ENCODE peak calls at places on chromosomes 3 and 15, in four cellular contexts. M is HCT116, Q is sigmoid colon, K is GM12892. Y is an unnamed sample.

GRCh38 chr3:86180696-86181095 is 810.3 kb downstream of the VGLL3 start:
- DNase-seq in M (no peak), Q (no peak), K (no peak), Y (no peak)

GRCh38 chr15:35925634-35926380 is 379.8 kb upstream of the DPH6 start:
- DNase-seq in M (peak), Q (no peak), K (no peak), Y (no peak)

GRCh38 chr3:112000971-112001370 is 2.2 kb downstream of the TAGLN3 start:
- DNase-seq in M (no peak), Q (no peak), K (no peak), Y (peak)

GRCh38 chr3:31170932-31171670 is 276.6 kb upstream of the GADL1 start:
- DNase-seq in M (no peak), Q (no peak), K (no peak), Y (no peak)

GRCh38 chr15:95687686-95688085 is 642.8 kb upstream of the NR2F2 start:
- DNase-seq in M (no peak), Q (no peak), K (no peak), Y (no peak)

GRCh38 chr15:22811640-22812039 is 25.2 kb downstream of the NIPA1 start:
- DNase-seq in M (no peak), Q (no peak), K (no peak), Y (no peak)

GRCh38 chr3:189139631-189140030 is 32.1 kb upstream of the TPRG1 start:
- DNase-seq in M (no peak), Q (no peak), K (no peak), Y (no peak)

GRCh38 chr3:189967254-189967865 is 153.3 kb downstream of the P3H2 start:
- DNase-seq in M (peak), Q (no peak), K (no peak), Y (no peak)

GRCh38 chr3:54122046-54122801 is at the start of gene CACNA2D3:
- DNase-seq in M (no peak), Q (peak), K (no peak), Y (peak)

GRCh38 chr3:42063886-42064285 is 27.3 kb upstream of the TRAK1 start:
- DNase-seq in M (no peak), Q (no peak), K (no peak), Y (no peak)

GRCh38 chr15:96403071-96403470 is 72.6 kb downstream of the NR2F2 start:
- DNase-seq in M (no peak), Q (no peak), K (no peak), Y (peak)

GRCh38 chr3:35965908-35966307 is 326.6 kb downstream of the ARPP21 start:
- DNase-seq in M (no peak), Q (no peak), K (no peak), Y (no peak)

GRCh38 chr3:37521403-37521802 is 340.3 kb upstream of the CTDSPL start:
- DNase-seq in M (no peak), Q (no peak), K (no peak), Y (no peak)

GRCh38 chr3:155093261-155093660 is 13.1 kb downstream of the MME start:
- DNase-seq in M (no peak), Q (no peak), K (no peak), Y (no peak)

GRCh38 chr3:119184808-119185690 is 11.7 kb downstream of the UPK1B start:
- DNase-seq in M (no peak), Q (no peak), K (no peak), Y (no peak)

GRCh38 chr3:41742127-41742526 is 219.8 kb downstream of the ULK4 start:
- DNase-seq in M (no peak), Q (no peak), K (no peak), Y (no peak)

GRCh38 chr3:142857056-142857455 is 31.8 kb downstream of the PCOLCE2 start:
- DNase-seq in M (peak), Q (no peak), K (no peak), Y (no peak)

GRCh38 chr3:196186661-196187573 is 24.3 kb downstream of the ZDHHC19 start:
- DNase-seq in M (no peak), Q (no peak), K (peak), Y (no peak)

GRCh38 chr3:12900885-12901411 is 59.6 kb upstream of the RPL32 start:
- DNase-seq in M (no peak), Q (no peak), K (no peak), Y (no peak)

GRCh38 chr15:67063689-67064606 is 1.5 kb upstream of the SMAD3 start:
- DNase-seq in M (peak), Q (no peak), K (no peak), Y (no peak)

GRCh38 chr15:74396146-74396438 is 28.6 kb upstream of the CYP11A1 start:
- DNase-seq in M (no peak), Q (no peak), K (no peak), Y (no peak)

GRCh38 chr3:73472429-73472828 is 152.3 kb downstream of the PDZRN3 start:
- DNase-seq in M (no peak), Q (no peak), K (no peak), Y (no peak)

GRCh38 chr3:45055032-45055410 is 28.9 kb downstream of the CLEC3B start:
- DNase-seq in M (no peak), Q (no peak), K (no peak), Y (no peak)

GRCh38 chr3:64214697-64215018 is 10.6 kb downstream of the PRICKLE2 start:
- DNase-seq in M (no peak), Q (peak), K (no peak), Y (peak)

GRCh38 chr3:150255416-150255815 is 152.7 kb upstream of the TSC22D2 start:
- DNase-seq in M (no peak), Q (peak), K (no peak), Y (no peak)

GRCh38 chr15:26449296-26449695 is 323.6 kb downstream of the GABRB3 start:
- DNase-seq in M (no peak), Q (no peak), K (no peak), Y (no peak)

GRCh38 chr3:197749315-197749600 is 425 bp upstream of the FYTTD1 start:
- DNase-seq in M (peak), Q (no peak), K (no peak), Y (no peak)

GRCh38 chr3:72446406-72447058 is 401.7 kb downstream of the SHQ1 start:
- DNase-seq in M (no peak), Q (no peak), K (no peak), Y (no peak)

GRCh38 chr3:49747792-49748480 is 24.2 kb upstream of the GMPPB start:
- DNase-seq in M (no peak), Q (no peak), K (no peak), Y (no peak)

GRCh38 chr15:78682013-78682651 is 41.1 kb upstream of the CHRNB4 start:
- DNase-seq in M (no peak), Q (no peak), K (no peak), Y (no peak)

GRCh38 chr3:32869513-32870047 is 51.8 kb downstream of the TRIM71 start:
- DNase-seq in M (no peak), Q (no peak), K (no peak), Y (no peak)

GRCh38 chr3:115833074-115833473 is 209.8 kb downstream of the GAP43 start:
- DNase-seq in M (no peak), Q (no peak), K (no peak), Y (no peak)

GRCh38 chr3:14761121-14761672 is 57.6 kb upstream of the FGD5 start:
- DNase-seq in M (no peak), Q (no peak), K (no peak), Y (no peak)

GRCh38 chr15:71194286-71194685 is 79.0 kb downstream of the THSD4 start:
- DNase-seq in M (no peak), Q (no peak), K (no peak), Y (no peak)

GRCh38 chr3:66795365-66795764 is 202.7 kb upstream of the KBTBD8 start:
- DNase-seq in M (no peak), Q (no peak), K (no peak), Y (no peak)

GRCh38 chr3:138356666-138357409 is 8.5 kb downstream of the MRAS start:
- DNase-seq in M (no peak), Q (peak), K (no peak), Y (no peak)

GRCh38 chr15:42508263-42508690 is 12.8 kb downstream of the SNAP23 start:
- DNase-seq in M (no peak), Q (peak), K (no peak), Y (no peak)

GRCh38 chr15:101090460-101090853 is 161.4 kb downstream of the CHSY1 start:
- DNase-seq in M (no peak), Q (no peak), K (no peak), Y (no peak)

GRCh38 chr3:69204315-69204957 is 82.0 kb upstream of the LMOD3 start:
- DNase-seq in M (no peak), Q (no peak), K (no peak), Y (no peak)
- TF ChIP-seq POLR2AphosphoS5 in M (no peak), Q (no peak), K (no peak), Y (no peak)

GRCh38 chr15:90191795-90192494 is 9.2 kb upstream of the SEMA4B start:
- DNase-seq in M (peak), Q (peak), K (no peak), Y (no peak)
- TF ChIP-seq POLR2AphosphoS5 in M (peak), Q (peak), K (no peak), Y (peak)

GRCh38 chr3:101151286-101151901 is 158.2 kb upstream of the ABI3BP start:
- DNase-seq in M (no peak), Q (no peak), K (no peak), Y (no peak)
- TF ChIP-seq POLR2AphosphoS5 in M (no peak), Q (no peak), K (no peak), Y (no peak)

GRCh38 chr15:76932090-76932966 is 779 bp downstream of the RCN2 start:
- DNase-seq in M (no peak), Q (no peak), K (no peak), Y (no peak)

GRCh38 chr15:76929011-76929760 is 2.4 kb upstream of the RCN2 start:
- DNase-seq in M (no peak), Q (no peak), K (no peak), Y (no peak)

GRCh38 chr15:76928231-76928630 is 3.3 kb upstream of the RCN2 start:
- DNase-seq in M (no peak), Q (no peak), K (no peak), Y (no peak)

GRCh38 chr15:76930831-76931396 is 635 bp upstream of the RCN2 start:
- DNase-seq in M (no peak), Q (no peak), K (no peak), Y (no peak)

GRCh38 chr15:76931397-76932089 is at the start of gene RCN2:
- DNase-seq in M (peak), Q (peak), K (peak), Y (peak)
- TF ChIP-seq POLR2AphosphoS5 in M (peak), Q (peak), K (peak), Y (peak)

DNA sequence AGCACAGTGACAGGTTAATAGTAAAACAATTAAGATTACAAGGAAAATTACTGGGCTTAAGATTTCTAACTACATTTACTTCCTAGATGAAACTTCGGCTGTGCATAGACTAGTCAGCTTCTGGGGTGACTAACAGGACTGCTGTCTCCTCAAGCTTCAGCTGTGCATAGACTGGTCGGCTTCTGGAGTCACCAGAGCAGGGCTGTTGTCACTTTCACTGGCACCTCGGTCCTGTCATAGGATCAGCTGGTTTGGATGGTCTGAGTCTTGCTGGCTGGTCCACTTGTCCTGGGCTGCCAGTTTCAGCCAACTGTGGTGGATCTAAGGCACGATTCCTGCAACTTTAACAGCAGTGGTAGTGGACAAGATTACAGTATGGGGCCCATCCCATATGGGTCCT is 23.8 kb upstream of the ACAD9 start:
- DNase-seq in M (no peak), Q (no peak), K (no peak), Y (no peak)
- TF ChIP-seq POLR2AphosphoS5 in M (no peak), Q (no peak), K (no peak), Y (no peak)

DNA sequence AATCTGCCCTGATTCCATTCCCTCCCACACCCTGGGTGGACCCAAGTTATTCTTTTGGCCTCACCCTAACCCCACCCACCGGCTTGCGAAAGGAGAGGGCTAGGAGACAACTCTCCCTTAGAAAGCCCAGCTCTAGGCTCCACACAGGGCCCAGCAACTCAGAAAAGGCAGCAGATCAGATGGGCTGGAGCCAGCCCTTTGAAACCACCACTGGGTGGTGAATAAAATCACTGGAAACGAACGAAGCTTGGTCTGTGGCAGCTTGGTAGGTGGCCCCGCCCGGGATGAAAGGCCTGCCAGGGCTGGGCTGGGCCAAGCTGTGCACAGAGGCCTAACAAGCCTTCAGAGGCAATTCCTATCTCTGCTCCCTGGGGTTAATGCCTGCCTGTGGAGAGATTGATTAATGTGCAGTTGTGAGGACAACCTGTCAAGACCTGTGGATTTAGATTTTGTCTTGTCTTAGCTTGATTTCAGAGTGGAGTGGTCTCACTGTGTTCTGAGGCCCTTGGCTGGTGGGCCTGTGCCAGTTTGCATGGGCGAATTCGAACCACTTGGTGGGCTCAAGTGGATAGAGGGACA is 38.8 kb downstream of the BHLHE40 start:
- DNase-seq in M (no peak), Q (peak), K (no peak), Y (no peak)
- TF ChIP-seq POLR2AphosphoS5 in M (peak), Q (no peak), K (no peak), Y (peak)

DNA sequence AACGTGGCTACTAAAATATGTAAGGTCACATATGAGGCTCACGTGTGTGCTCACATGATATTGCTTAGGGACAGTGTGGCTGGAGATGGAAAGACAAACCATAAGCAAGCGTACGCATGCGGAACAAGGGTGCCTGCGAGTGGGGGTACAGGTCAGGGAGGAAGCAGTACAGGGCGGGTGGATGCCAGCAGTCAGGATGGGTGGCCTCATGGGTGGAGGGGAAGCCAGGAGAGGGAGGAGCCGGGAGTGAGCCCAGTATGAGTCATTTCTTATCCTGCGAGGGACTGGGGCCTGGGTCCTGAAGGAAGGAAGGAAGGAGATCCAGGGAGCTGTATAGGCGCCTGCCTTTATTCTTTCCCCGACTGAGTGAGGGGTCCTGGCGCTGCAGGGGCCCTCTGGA is 42.0 kb upstream of the CGNL1 start:
- DNase-seq in M (no peak), Q (no peak), K (no peak), Y (no peak)
- TF ChIP-seq POLR2AphosphoS5 in M (no peak), Q (no peak), K (no peak), Y (no peak)

GRCh38 chr3:133531981-133532380 is 41.5 kb upstream of the CDV3 start:
- DNase-seq in M (no peak), Q (no peak), K (no peak), Y (no peak)
- TF ChIP-seq POLR2AphosphoS5 in M (no peak), Q (no peak), K (no peak), Y (no peak)

Y was measured in esophagus muscularis mucosa.